ENCODE peak calls at places on chromosomes 11 and 22, in eight cellular contexts. One of them, this sample, is unnamed.
A peak's percentile ranks its signal among the peaks of the same experiment; 100 is the strongest.

GRCh38 chr22:35614404-35614803 is 2.7 kb downstream of the MB start:
- DNase-seq in brain microvascular endothelial cell: no peak
- DNase-seq in fibroblast of the aortic adventitia: no peak
- DNase-seq in ovary: no peak
- DNase-seq in pancreas: no peak
- DNase-seq in cardiac fibroblast: no peak
- DNase-seq in testis: no peak
- DNase-seq in choroid plexus epithelial cell: no peak
- DNase-seq in this sample: no peak

GRCh38 chr22:36052505-36052941 is 23.9 kb upstream of the RBFOX2 start:
- DNase-seq in brain microvascular endothelial cell: peak; percentile 65
- DNase-seq in fibroblast of the aortic adventitia: no peak
- DNase-seq in ovary: no peak
- DNase-seq in pancreas: no peak
- DNase-seq in cardiac fibroblast: peak; percentile 15
- DNase-seq in testis: no peak
- DNase-seq in choroid plexus epithelial cell: peak; percentile 42
- DNase-seq in this sample: no peak

GRCh38 chr11:2387266-2387982 is 10.3 kb downstream of the CD81 start:
- DNase-seq in brain microvascular endothelial cell: no peak
- DNase-seq in fibroblast of the aortic adventitia: peak; percentile 25
- DNase-seq in ovary: peak; percentile 54
- DNase-seq in pancreas: no peak
- DNase-seq in cardiac fibroblast: peak; percentile 47
- DNase-seq in testis: no peak
- DNase-seq in choroid plexus epithelial cell: peak; percentile 65
- DNase-seq in this sample: no peak

GRCh38 chr11:80146231-80146630 is 705.4 kb upstream of the TENM4 start:
- DNase-seq in brain microvascular endothelial cell: no peak
- DNase-seq in fibroblast of the aortic adventitia: no peak
- DNase-seq in ovary: no peak
- DNase-seq in pancreas: no peak
- DNase-seq in cardiac fibroblast: no peak
- DNase-seq in testis: no peak
- DNase-seq in choroid plexus epithelial cell: no peak
- DNase-seq in this sample: no peak

GRCh38 chr11:71267807-71268421 is 15.5 kb upstream of the SHANK2 start:
- DNase-seq in brain microvascular endothelial cell: no peak
- DNase-seq in fibroblast of the aortic adventitia: no peak
- DNase-seq in ovary: no peak
- DNase-seq in pancreas: no peak
- DNase-seq in cardiac fibroblast: no peak
- DNase-seq in testis: no peak
- DNase-seq in choroid plexus epithelial cell: no peak
- DNase-seq in this sample: no peak

GRCh38 chr11:94880216-94880615 is 93.1 kb downstream of the CWC15 start:
- DNase-seq in brain microvascular endothelial cell: no peak
- DNase-seq in fibroblast of the aortic adventitia: no peak
- DNase-seq in ovary: no peak
- DNase-seq in pancreas: no peak
- DNase-seq in cardiac fibroblast: no peak
- DNase-seq in testis: no peak
- DNase-seq in choroid plexus epithelial cell: no peak
- DNase-seq in this sample: no peak

GRCh38 chr11:74009675-74010305 is 905 bp upstream of the UCP3 start:
- DNase-seq in brain microvascular endothelial cell: no peak
- DNase-seq in fibroblast of the aortic adventitia: no peak
- DNase-seq in ovary: no peak
- DNase-seq in pancreas: no peak
- DNase-seq in cardiac fibroblast: no peak
- DNase-seq in testis: no peak
- DNase-seq in choroid plexus epithelial cell: no peak
- DNase-seq in this sample: no peak

GRCh38 chr11:134267966-134268365 is 8.2 kb upstream of the GLB1L3 start:
- DNase-seq in brain microvascular endothelial cell: no peak
- DNase-seq in fibroblast of the aortic adventitia: no peak
- DNase-seq in ovary: no peak
- DNase-seq in pancreas: no peak
- DNase-seq in cardiac fibroblast: no peak
- DNase-seq in testis: no peak
- DNase-seq in choroid plexus epithelial cell: no peak
- DNase-seq in this sample: no peak

GRCh38 chr11:92702037-92702436 is 267.4 kb upstream of the MTNR1B start:
- DNase-seq in brain microvascular endothelial cell: peak; percentile 41
- DNase-seq in fibroblast of the aortic adventitia: no peak
- DNase-seq in ovary: no peak
- DNase-seq in pancreas: no peak
- DNase-seq in cardiac fibroblast: no peak
- DNase-seq in testis: no peak
- DNase-seq in choroid plexus epithelial cell: no peak
- DNase-seq in this sample: no peak

GRCh38 chr11:2891291-2891690 is 5.7 kb upstream of the CDKN1C start:
- DNase-seq in brain microvascular endothelial cell: no peak
- DNase-seq in fibroblast of the aortic adventitia: no peak
- DNase-seq in ovary: peak; percentile 61
- DNase-seq in pancreas: no peak
- DNase-seq in cardiac fibroblast: no peak
- DNase-seq in testis: no peak
- DNase-seq in choroid plexus epithelial cell: peak; percentile 28
- DNase-seq in this sample: no peak

GRCh38 chr11:2210366-2211112 is 38.9 kb upstream of the TH start:
- DNase-seq in brain microvascular endothelial cell: no peak
- DNase-seq in fibroblast of the aortic adventitia: no peak
- DNase-seq in ovary: peak; percentile 6
- DNase-seq in pancreas: no peak
- DNase-seq in cardiac fibroblast: no peak
- DNase-seq in testis: peak; percentile 7
- DNase-seq in choroid plexus epithelial cell: no peak
- DNase-seq in this sample: no peak

GRCh38 chr11:88193278-88193677 is 18.0 kb upstream of the RAB38 start:
- DNase-seq in brain microvascular endothelial cell: no peak
- DNase-seq in fibroblast of the aortic adventitia: no peak
- DNase-seq in ovary: no peak
- DNase-seq in pancreas: no peak
- DNase-seq in cardiac fibroblast: no peak
- DNase-seq in testis: no peak
- DNase-seq in choroid plexus epithelial cell: no peak
- DNase-seq in this sample: no peak

GRCh38 chr11:94185387-94186084 is 56.9 kb downstream of the PANX1 start:
- DNase-seq in brain microvascular endothelial cell: no peak
- DNase-seq in fibroblast of the aortic adventitia: peak; percentile 82
- DNase-seq in ovary: no peak
- DNase-seq in pancreas: peak; percentile 38
- DNase-seq in cardiac fibroblast: peak; percentile 42
- DNase-seq in testis: no peak
- DNase-seq in choroid plexus epithelial cell: peak; percentile 55
- DNase-seq in this sample: no peak

GRCh38 chr11:66934971-66935779 is 23.0 kb downstream of the PC start:
- DNase-seq in brain microvascular endothelial cell: no peak
- DNase-seq in fibroblast of the aortic adventitia: peak; percentile 94
- DNase-seq in ovary: no peak
- DNase-seq in pancreas: no peak
- DNase-seq in cardiac fibroblast: peak; percentile 72
- DNase-seq in testis: no peak
- DNase-seq in choroid plexus epithelial cell: peak; percentile 87
- DNase-seq in this sample: no peak

DNA sequence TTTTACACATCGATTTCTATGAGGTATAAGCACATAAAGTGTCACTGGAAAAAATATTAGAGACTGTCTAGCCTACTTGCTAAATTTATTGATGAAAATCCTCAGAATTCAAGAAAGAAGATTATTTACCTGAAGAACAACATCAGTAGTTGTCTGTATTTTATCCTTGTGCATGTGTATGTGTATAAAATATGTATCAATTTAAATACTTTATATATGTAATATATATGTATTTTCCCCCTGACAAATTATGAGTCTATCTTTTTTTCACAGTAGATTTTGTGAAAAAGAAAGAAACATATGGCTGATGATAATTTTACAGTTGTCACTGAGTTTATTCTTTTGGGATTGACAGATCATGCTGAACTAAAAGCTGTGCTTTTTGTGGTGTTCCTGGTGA is at the start of gene OR5J2:
- DNase-seq in brain microvascular endothelial cell: no peak
- DNase-seq in fibroblast of the aortic adventitia: no peak
- DNase-seq in ovary: no peak
- DNase-seq in pancreas: no peak
- DNase-seq in cardiac fibroblast: no peak
- DNase-seq in testis: no peak
- DNase-seq in choroid plexus epithelial cell: no peak
- DNase-seq in this sample: no peak
- TF ChIP-seq CTCF in brain microvascular endothelial cell: no peak
- TF ChIP-seq CTCF in fibroblast of the aortic adventitia: no peak
- TF ChIP-seq CTCF in ovary: no peak
- TF ChIP-seq CTCF in pancreas: no peak
- TF ChIP-seq CTCF in cardiac fibroblast: no peak
- TF ChIP-seq CTCF in testis: no peak
- TF ChIP-seq CTCF in choroid plexus epithelial cell: no peak
- TF ChIP-seq CTCF in this sample: no peak

GRCh38 chr11:47516155-47516554 is 36.8 kb downstream of the CELF1 start:
- DNase-seq in brain microvascular endothelial cell: no peak
- DNase-seq in fibroblast of the aortic adventitia: no peak
- DNase-seq in ovary: no peak
- DNase-seq in pancreas: no peak
- DNase-seq in cardiac fibroblast: no peak
- DNase-seq in testis: no peak
- DNase-seq in choroid plexus epithelial cell: no peak
- DNase-seq in this sample: no peak
- TF ChIP-seq CTCF in brain microvascular endothelial cell: no peak
- TF ChIP-seq CTCF in fibroblast of the aortic adventitia: no peak
- TF ChIP-seq CTCF in ovary: no peak
- TF ChIP-seq CTCF in pancreas: no peak
- TF ChIP-seq CTCF in cardiac fibroblast: no peak
- TF ChIP-seq CTCF in testis: no peak
- TF ChIP-seq CTCF in choroid plexus epithelial cell: no peak
- TF ChIP-seq CTCF in this sample: no peak

DNA sequence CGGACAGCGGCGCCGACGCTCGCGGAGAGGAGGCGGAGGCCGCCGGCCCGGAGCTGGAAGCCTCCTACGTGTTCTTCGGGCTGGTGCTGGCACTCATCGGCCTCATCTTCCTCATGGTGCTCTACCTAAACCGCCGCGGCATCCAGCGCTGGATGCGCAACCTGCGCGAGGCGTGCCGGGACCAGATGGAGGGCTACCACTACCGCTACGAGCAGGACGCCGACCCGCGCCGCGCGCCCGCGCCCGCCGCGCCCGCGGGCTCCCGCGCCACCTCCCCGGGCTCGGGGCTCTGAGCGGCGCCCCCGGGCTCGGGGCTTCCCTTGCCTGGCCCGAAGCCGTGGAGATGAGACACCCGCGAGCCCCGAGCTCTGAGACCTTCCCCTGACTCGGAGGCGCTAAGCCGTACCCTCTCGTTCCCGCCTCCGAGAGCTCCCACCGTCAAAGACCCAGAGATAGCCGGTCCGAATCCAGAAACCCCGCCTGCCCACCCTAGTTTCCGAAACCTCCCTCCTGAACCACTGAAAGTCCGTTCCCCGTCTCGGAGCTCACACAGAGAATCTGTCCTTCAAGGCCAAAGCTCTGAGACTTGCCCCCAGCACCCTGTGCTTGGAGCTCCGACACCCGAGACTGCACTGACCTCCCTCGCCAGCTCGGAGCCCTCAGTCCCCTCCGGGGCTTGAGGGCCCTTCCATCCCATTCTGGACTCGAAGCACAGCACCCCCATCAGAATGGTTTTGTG is 1.5 kb downstream of the TPBGL start:
- DNase-seq in brain microvascular endothelial cell: no peak
- DNase-seq in fibroblast of the aortic adventitia: no peak
- DNase-seq in ovary: no peak
- DNase-seq in pancreas: no peak
- DNase-seq in cardiac fibroblast: no peak
- DNase-seq in testis: no peak
- DNase-seq in choroid plexus epithelial cell: no peak
- DNase-seq in this sample: no peak
- TF ChIP-seq CTCF in brain microvascular endothelial cell: no peak
- TF ChIP-seq CTCF in fibroblast of the aortic adventitia: no peak
- TF ChIP-seq CTCF in ovary: no peak
- TF ChIP-seq CTCF in pancreas: no peak
- TF ChIP-seq CTCF in cardiac fibroblast: no peak
- TF ChIP-seq CTCF in testis: no peak
- TF ChIP-seq CTCF in choroid plexus epithelial cell: no peak
- TF ChIP-seq CTCF in this sample: no peak

GRCh38 chr22:37610480-37611148 is 2.0 kb downstream of the GGA1 start:
- DNase-seq in brain microvascular endothelial cell: no peak
- DNase-seq in fibroblast of the aortic adventitia: no peak
- DNase-seq in ovary: no peak
- DNase-seq in pancreas: no peak
- DNase-seq in cardiac fibroblast: no peak
- DNase-seq in testis: peak; percentile 56
- DNase-seq in choroid plexus epithelial cell: no peak
- DNase-seq in this sample: no peak

GRCh38 chr22:37607912-37608476 is 640 bp upstream of the GGA1 start:
- DNase-seq in brain microvascular endothelial cell: no peak
- DNase-seq in fibroblast of the aortic adventitia: no peak
- DNase-seq in ovary: peak; percentile 45
- DNase-seq in pancreas: no peak
- DNase-seq in cardiac fibroblast: no peak
- DNase-seq in testis: no peak
- DNase-seq in choroid plexus epithelial cell: no peak
- DNase-seq in this sample: no peak

GRCh38 chr22:37607010-37607911 is 1.4 kb upstream of the GGA1 start:
- DNase-seq in brain microvascular endothelial cell: peak; percentile 29
- DNase-seq in fibroblast of the aortic adventitia: peak; percentile 47
- DNase-seq in ovary: peak; percentile 89
- DNase-seq in pancreas: peak; percentile 95
- DNase-seq in cardiac fibroblast: peak; percentile 69
- DNase-seq in testis: peak; percentile 92
- DNase-seq in choroid plexus epithelial cell: peak; percentile 72
- DNase-seq in this sample: peak; percentile 91

GRCh38 chr22:37609240-37610152 is 862 bp downstream of the GGA1 start:
- DNase-seq in brain microvascular endothelial cell: peak; percentile 11
- DNase-seq in fibroblast of the aortic adventitia: peak; percentile 20
- DNase-seq in ovary: peak; percentile 50
- DNase-seq in pancreas: no peak
- DNase-seq in cardiac fibroblast: no peak
- DNase-seq in testis: peak; percentile 61
- DNase-seq in choroid plexus epithelial cell: no peak
- DNase-seq in this sample: no peak

DNA sequence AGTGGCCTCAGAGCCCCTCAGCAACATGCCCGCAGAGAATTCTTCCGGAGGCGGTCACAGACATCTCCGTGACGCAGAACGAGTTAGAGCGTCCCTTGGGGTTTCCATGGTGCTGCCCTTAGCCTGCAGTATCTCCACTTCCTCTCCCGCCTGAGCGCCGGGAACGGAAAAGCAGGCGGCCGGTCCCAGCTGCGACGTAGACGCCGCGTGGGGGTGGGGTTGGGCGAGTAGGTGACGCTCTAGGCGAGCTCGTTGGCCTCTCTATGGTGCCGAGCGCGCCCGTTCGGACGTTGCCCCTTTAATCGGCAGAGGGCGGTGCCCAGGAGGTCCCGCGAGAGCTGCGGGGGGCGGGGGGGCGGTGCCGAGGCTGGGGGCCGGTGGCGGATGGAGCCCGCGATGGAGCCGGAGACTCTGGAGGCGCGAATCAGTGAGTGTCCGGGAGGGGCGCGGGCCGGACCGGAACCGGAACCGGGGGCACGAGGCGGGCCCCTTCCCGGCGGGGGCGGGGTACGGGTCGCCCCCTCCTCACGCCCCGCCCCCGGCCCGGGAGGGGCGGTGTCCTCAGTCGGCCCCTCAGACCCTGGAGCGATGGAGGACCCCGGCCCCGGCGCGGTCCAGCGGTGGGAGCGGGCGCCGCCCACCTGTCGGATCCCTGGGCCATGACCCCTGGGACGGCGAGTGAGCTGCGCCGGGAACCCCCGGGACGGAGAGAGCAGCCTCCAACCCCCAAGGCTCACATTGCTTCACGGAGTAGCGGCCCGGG is at the start of gene GGA1:
- DNase-seq in brain microvascular endothelial cell: peak; percentile 95
- DNase-seq in fibroblast of the aortic adventitia: peak; percentile 98
- DNase-seq in ovary: peak; percentile 95
- DNase-seq in pancreas: peak; percentile 93
- DNase-seq in cardiac fibroblast: peak; percentile 99
- DNase-seq in testis: peak; percentile 96
- DNase-seq in choroid plexus epithelial cell: peak; percentile 98
- DNase-seq in this sample: peak; percentile 82
- TF ChIP-seq CTCF in brain microvascular endothelial cell: no peak
- TF ChIP-seq CTCF in fibroblast of the aortic adventitia: no peak
- TF ChIP-seq CTCF in ovary: peak; percentile 6
- TF ChIP-seq CTCF in pancreas: no peak
- TF ChIP-seq CTCF in cardiac fibroblast: no peak
- TF ChIP-seq CTCF in testis: no peak
- TF ChIP-seq CTCF in choroid plexus epithelial cell: no peak
- TF ChIP-seq CTCF in this sample: no peak

This sample was measured in activated B cell treated with CpG ODN at 0.5 μM for 24 hours.